ENCODE peak calls at places on chromosomes 3 and 15, in ten cellular contexts. V, U, E, C, R, K, Y, P, Q and X are unnamed samples.

GRCh38 chr3:106590259-106590658 is 721.4 kb upstream of the CBLB start:
- DNase-seq in V (no peak), U (no peak), E (no peak), C (no peak), R (no peak), K (no peak), Y (no peak), P (no peak), Q (no peak), X (no peak)

GRCh38 chr15:30001592-30001991 is 81.2 kb upstream of the GOLGA8J start:
- DNase-seq in V (no peak), U (no peak), E (no peak), C (no peak), R (no peak), K (no peak), Y (peak; percentile 7), P (no peak), Q (peak; percentile 9), X (no peak)

GRCh38 chr3:51873876-51874275 is 1.5 kb downstream of the IQCF5 start:
- DNase-seq in V (no peak), U (no peak), E (no peak), C (no peak), R (no peak), K (no peak), Y (no peak), P (no peak), Q (no peak), X (no peak)

GRCh38 chr15:52252781-52253180 is 42.8 kb downstream of the MYO5C start:
- DNase-seq in V (no peak), U (no peak), E (no peak), C (peak; percentile 98), R (peak; percentile 93), K (peak; percentile 88), Y (no peak), P (peak; percentile 88), Q (peak; percentile 93), X (peak; percentile 58)

GRCh38 chr3:71039332-71039731 is 544.2 kb downstream of the FOXP1 start:
- DNase-seq in V (no peak), U (no peak), E (no peak), C (no peak), R (no peak), K (no peak), Y (no peak), P (no peak), Q (no peak), X (no peak)

GRCh38 chr15:51374131-51374530 is 32.7 kb downstream of the GLDN start:
- DNase-seq in V (no peak), U (no peak), E (no peak), C (no peak), R (no peak), K (no peak), Y (no peak), P (no peak), Q (no peak), X (no peak)

GRCh38 chr15:23422946-23423708 is 23.9 kb downstream of the GOLGA6L2 start:
- DNase-seq in V (no peak), U (no peak), E (no peak), C (no peak), R (no peak), K (no peak), Y (no peak), P (peak; percentile 1), Q (no peak), X (no peak)

GRCh38 chr15:55649058-55649423 is 60.9 kb upstream of the PYGO1 start:
- DNase-seq in V (no peak), U (no peak), E (no peak), C (no peak), R (peak; percentile 54), K (no peak), Y (no peak), P (peak; percentile 15), Q (peak; percentile 44), X (no peak)

GRCh38 chr3:175399156-175399840 is 540.2 kb downstream of the NAALADL2 start:
- DNase-seq in V (no peak), U (no peak), E (no peak), C (no peak), R (no peak), K (no peak), Y (no peak), P (no peak), Q (no peak), X (peak; percentile 31)

GRCh38 chr15:90478981-90479481 is 50.7 kb upstream of the CRTC3 start:
- DNase-seq in V (no peak), U (peak; percentile 72), E (no peak), C (no peak), R (no peak), K (peak; percentile 89), Y (no peak), P (no peak), Q (peak; percentile 77), X (peak; percentile 60)

GRCh38 chr15:75325922-75326321 is 9.9 kb upstream of the COMMD4 start:
- DNase-seq in V (no peak), U (no peak), E (no peak), C (no peak), R (no peak), K (no peak), Y (no peak), P (no peak), Q (no peak), X (no peak)

GRCh38 chr3:56795097-56795806 is 6.5 kb downstream of the ARHGEF3 start:
- DNase-seq in V (no peak), U (no peak), E (no peak), C (no peak), R (peak; percentile 71), K (peak; percentile 68), Y (no peak), P (peak; percentile 86), Q (peak; percentile 22), X (no peak)

GRCh38 chr3:56795807-56796185 is 6.0 kb downstream of the ARHGEF3 start:
- DNase-seq in V (no peak), U (no peak), E (no peak), C (no peak), R (no peak), K (no peak), Y (no peak), P (no peak), Q (no peak), X (no peak)

GRCh38 chr3:56790016-56790950 is 11.5 kb downstream of the ARHGEF3 start:
- DNase-seq in V (no peak), U (no peak), E (no peak), C (no peak), R (no peak), K (no peak), Y (no peak), P (no peak), Q (no peak), X (peak; percentile 18)

GRCh38 chr3:56788506-56788905 is 13.2 kb downstream of the ARHGEF3 start:
- DNase-seq in V (no peak), U (no peak), E (no peak), C (no peak), R (no peak), K (no peak), Y (no peak), P (no peak), Q (no peak), X (no peak)

GRCh38 chr3:56792201-56792600 is 9.5 kb downstream of the ARHGEF3 start:
- DNase-seq in V (no peak), U (no peak), E (no peak), C (no peak), R (no peak), K (no peak), Y (no peak), P (no peak), Q (no peak), X (peak; percentile 50)
- H3K4me1 ChIP-seq in V (peaks cover 20% of the 10 kb centered on the region), U (peaks cover 11% of the 10 kb centered on the region), E (no peaks in the 10 kb centered on the region), C (peaks cover 3% of the 10 kb centered on the region), R (no peaks in the 10 kb centered on the region), K (peaks cover 20% of the 10 kb centered on the region), Y (peaks cover 84% of the 10 kb centered on the region), P (peaks cover 12% of the 10 kb centered on the region), Q (peaks cover 28% of the 10 kb centered on the region), X (peaks cover 84% of the 10 kb centered on the region)

DNA sequence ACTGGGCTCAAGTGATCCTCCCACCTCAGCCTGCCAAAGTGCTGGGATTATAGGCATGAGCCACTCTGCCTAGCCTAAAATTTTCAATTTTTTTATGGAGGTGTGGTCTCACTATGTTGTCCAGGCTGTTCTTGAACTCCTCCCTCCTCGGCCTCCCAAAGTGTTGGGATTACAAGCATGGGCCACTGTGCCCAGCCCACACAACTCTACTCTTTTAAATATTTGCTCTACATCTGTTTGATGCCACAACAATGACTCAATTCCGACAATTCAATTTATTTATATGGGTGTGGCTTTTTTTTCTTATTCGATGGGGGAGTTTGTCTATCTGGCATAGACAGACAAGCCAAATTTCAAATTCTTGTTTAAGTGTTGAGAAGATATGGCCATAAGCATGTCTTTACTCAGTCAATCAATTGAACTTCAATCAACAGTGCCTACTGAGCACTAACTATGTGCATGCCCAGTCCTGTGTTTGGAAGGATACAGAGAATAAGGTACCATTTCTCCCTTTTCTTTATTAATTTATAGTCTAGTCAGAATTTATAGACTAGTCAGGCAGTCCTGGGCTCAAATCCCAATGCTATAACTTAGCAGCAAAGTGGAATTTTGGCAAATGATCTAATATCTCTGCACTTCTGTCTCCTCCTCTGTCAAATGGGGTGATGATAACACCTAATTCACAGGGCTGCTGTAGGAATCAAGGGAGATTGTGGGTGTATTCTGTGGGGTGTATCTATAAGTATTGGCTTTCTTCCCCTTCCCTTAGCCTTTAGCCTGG is 54.6 kb upstream of the PIAS1 start:
- DNase-seq in V (no peak), U (no peak), E (no peak), C (peak; percentile 30), R (no peak), K (no peak), Y (no peak), P (no peak), Q (no peak), X (no peak)
- H3K4me3 ChIP-seq in V (no peak overlapping the region), U (no peak overlapping the region), E (no peak overlapping the region), C (no peak overlapping the region), R (no peak overlapping the region), K (no peak overlapping the region), Y (no peak overlapping the region), P (no peak overlapping the region), Q (no peak overlapping the region), X (no peak overlapping the region)

GRCh38 chr15:60005352-60006202 is 1.5 kb downstream of the FOXB1 start:
- DNase-seq in V (no peak), U (no peak), E (no peak), C (no peak), R (no peak), K (peak; percentile 34), Y (no peak), P (no peak), Q (no peak), X (no peak)
- TF ChIP-seq CTCF in V (no peak), U (no peak), E (no peak), C (no peak), R (no peak), K (no peak), Y (no peak), P (no peak), Q (no peak), X (no peak)

DNA sequence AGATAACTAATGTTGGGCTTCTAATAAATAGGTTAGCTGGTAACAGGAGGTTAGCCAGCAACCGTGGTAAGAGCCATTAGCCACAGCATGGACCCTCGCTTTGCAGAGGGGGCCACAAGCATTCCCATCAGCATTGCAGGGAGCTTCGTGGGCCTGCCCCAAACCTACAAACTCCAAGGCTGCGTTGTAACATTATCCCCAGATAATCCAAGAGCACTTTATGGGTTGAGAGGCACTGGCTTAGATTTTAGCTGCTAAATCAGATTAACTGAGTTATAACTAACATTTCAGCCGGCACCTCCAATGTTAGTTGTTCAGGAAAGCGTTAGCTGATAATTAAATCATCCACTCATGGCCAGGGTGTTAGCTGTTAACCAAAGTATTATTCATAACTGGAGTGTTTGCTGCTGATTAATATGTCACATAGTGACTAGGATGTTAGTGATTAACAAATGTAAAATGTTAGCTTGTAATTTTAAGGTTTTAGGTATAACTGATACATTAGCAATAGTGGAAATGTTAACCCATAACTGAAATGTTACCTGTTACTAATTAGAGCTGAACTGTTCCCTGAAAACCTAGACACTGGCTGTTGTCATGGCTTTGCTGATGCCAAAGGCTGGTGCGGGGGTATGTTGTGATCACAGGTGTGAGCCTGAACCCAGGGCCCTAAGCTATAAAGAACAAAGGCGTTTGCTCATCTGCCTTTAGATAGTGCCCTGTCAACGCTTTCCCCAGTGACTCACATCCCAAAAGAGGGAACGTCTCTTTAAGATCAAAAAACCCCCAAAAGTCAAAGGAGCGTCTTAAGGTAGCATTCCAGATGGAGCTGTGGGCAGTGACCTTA is 56.3 kb downstream of the SLC6A6 start:
- DNase-seq in V (no peak), U (no peak), E (no peak), C (no peak), R (no peak), K (no peak), Y (no peak), P (no peak), Q (no peak), X (no peak)
- H3K4me1 ChIP-seq in V (peaks cover 47% of the 10 kb centered on the region), U (no peaks in the 10 kb centered on the region), E (peaks cover 8% of the 10 kb centered on the region), C (peaks cover 68% of the 10 kb centered on the region), R (peaks cover 7% of the 10 kb centered on the region), K (peaks cover 2% of the 10 kb centered on the region), Y (peaks cover 59% of the 10 kb centered on the region), P (peaks cover 14% of the 10 kb centered on the region), Q (peaks cover 6% of the 10 kb centered on the region), X (peaks cover 67% of the 10 kb centered on the region)